ENCODE peak calls at places on chromosomes 2 and 18, in ten cellular contexts. V is tibial artery, B is testis, J is left ventricle myocardium inferior, U is H1, A is IMR-90, D is dorsolateral prefrontal cortex, W is right cardiac atrium, N is mesenchymal stem cell, I is HepG2. T is an unnamed sample.

GRCh38 chr2:32843699-32844098 is 103.1 kb upstream of the LTBP1 start:
- DNase-seq in I (no peak), V (no peak), D (no peak), B (no peak), A (no peak), U (no peak), J (no peak), W (no peak), N (no peak), T (no peak)

GRCh38 chr2:20235655-20236302 is 10.8 kb upstream of the SDC1 start:
- DNase-seq in D (no peak), W (no peak), A (no peak), I (no peak), U (no peak), B (no peak), N (no peak), J (no peak), V (no peak), T (no peak)

GRCh38 chr2:191917430-191917881 is 70.6 kb upstream of the CAVIN2 start:
- DNase-seq in N (no peak), D (no peak), V (no peak), B (no peak), A (peak), J (no peak), W (no peak), I (peak), U (no peak), T (no peak)

GRCh38 chr2:79984476-79984875 is 320.1 kb downstream of the LRRTM1 start:
- DNase-seq in N (no peak), A (peak), I (no peak), D (no peak), W (no peak), B (no peak), V (no peak), J (no peak), U (no peak), T (no peak)

GRCh38 chr2:71790261-71791038 is 337.1 kb downstream of the DYSF start:
- DNase-seq in D (no peak), I (no peak), A (no peak), U (no peak), N (no peak), V (peak), B (peak), J (no peak), W (no peak), T (no peak)

GRCh38 chr18:36808681-36809080 is 20.1 kb downstream of the TPGS2 start:
- DNase-seq in B (no peak), U (no peak), D (no peak), N (no peak), W (no peak), J (no peak), I (no peak), A (peak), V (no peak), T (no peak)

GRCh38 chr18:57691363-57691762 is 69.7 kb upstream of the NARS1 start:
- DNase-seq in I (no peak), N (no peak), A (no peak), J (no peak), B (no peak), U (no peak), V (no peak), D (no peak), W (no peak), T (no peak)

GRCh38 chr2:72004976-72005375 is 142.7 kb downstream of the CYP26B1 start:
- DNase-seq in D (no peak), V (peak), N (no peak), A (no peak), W (no peak), U (no peak), J (no peak), I (no peak), B (no peak), T (no peak)

GRCh38 chr2:237673130-237673921 is 45.9 kb downstream of the LRRFIP1 start:
- DNase-seq in B (peak), I (peak), W (peak), D (no peak), N (peak), U (no peak), V (peak), J (peak), A (peak), T (no peak)

GRCh38 chr18:3713166-3713565 is 263.2 kb downstream of the TGIF1 start:
- DNase-seq in A (no peak), I (no peak), N (no peak), J (no peak), U (no peak), D (no peak), W (no peak), B (peak), V (no peak), T (no peak)

GRCh38 chr2:43076676-43077075 is 149.7 kb downstream of the ZFP36L2 start:
- DNase-seq in I (no peak), N (no peak), B (no peak), W (no peak), A (no peak), V (peak), U (no peak), D (no peak), J (no peak), T (no peak)
- H3K27ac ChIP-seq in I (no peak), N (no peak), B (peak), W (peak), A (peak), V (peak), U (no peak), D (no peak), J (peak), T (no peak)

DNA sequence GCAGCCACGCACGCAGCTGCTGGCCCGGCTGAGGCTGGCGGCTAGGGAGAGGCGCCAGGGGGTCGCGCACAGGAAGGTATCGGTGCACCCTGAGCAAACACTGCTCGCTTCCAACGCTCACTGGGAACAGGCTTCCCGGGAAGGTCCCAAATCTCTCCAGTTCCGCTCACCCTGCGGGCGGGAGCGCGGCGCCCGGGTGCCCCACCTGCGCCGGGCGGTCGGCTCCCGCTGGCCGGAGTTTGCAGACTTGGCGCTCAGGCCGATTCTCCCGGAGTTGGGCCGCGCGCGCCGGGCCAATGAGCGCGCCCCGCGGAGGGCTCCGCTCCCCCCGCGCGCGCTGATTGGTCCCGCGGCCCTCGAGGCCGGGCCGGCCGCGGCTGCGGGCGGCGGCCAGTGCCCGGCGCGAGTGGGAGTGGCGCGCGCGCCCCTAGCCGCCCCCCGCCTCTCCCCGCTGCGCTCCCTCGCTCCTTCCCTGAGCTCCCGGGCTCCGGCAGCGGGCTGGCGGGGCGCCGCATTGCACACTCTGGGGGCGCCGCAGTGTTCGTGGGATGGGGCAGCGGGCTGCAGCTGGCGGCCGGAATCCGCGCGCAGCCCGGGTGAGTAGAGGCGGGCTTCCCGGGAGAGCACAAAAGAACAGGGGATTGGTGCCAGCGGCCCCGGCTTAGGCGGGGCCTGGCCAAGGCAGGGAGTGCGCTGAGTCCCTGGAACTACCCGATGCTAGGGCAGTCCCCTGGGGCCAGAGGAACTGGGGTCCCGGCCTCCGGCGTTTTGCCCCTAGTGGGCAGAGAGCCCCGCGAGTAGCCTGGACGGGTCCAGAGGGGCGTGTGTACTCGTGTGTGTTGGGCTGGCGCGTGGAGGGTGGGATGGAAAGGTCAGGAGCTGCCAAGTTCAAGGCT is at the start of gene LYPD6:
- DNase-seq in A (peak), J (peak), V (peak), I (peak), N (peak), W (peak), B (peak), D (peak), U (no peak), T (peak)
- H3K27ac ChIP-seq in A (no peak), J (no peak), V (peak), I (no peak), N (no peak), W (no peak), B (no peak), D (peak), U (no peak), T (peak)

GRCh38 chr18:25229858-25230257 is 122.1 kb downstream of the ZNF521 start:
- DNase-seq in A (no peak), N (no peak), V (no peak), J (no peak), I (no peak), B (no peak), D (no peak), W (no peak), U (no peak), T (no peak)
- H3K27ac ChIP-seq in A (no peak), N (no peak), V (peak), J (peak), I (no peak), B (peak), D (no peak), W (no peak), U (no peak), T (no peak)

GRCh38 chr2:235641956-235642355 is 148.1 kb downstream of the AGAP1 start:
- DNase-seq in U (no peak), A (no peak), V (no peak), N (no peak), B (no peak), J (no peak), I (no peak), D (no peak), W (no peak), T (no peak)
- H3K27ac ChIP-seq in U (no peak), A (peak), V (no peak), N (peak), B (no peak), J (peak), I (no peak), D (peak), W (no peak), T (peak)

DNA sequence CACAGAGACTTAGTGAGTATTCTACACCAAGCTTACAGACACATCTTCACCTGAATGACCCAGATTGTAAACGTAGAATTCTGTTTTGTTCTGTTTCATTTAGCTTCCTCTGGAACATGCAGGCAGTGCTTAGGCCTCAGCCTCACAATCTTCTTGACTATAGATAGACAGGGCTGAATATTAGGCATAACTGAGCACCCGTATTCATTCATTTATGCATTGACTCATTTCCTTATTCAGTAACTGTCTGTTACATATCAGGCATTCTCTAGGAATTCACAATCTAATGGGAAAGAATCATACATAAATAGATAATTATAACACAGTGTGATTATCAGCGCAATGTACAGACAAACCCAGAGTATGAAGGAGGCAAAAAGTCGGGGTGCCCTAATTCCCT is 124.9 kb upstream of the ETAA1 start:
- DNase-seq in V (no peak), B (no peak), U (no peak), D (no peak), A (peak), J (no peak), W (no peak), I (no peak), N (no peak), T (no peak)
- H3K27ac ChIP-seq in V (no peak), B (no peak), U (no peak), D (no peak), A (no peak), J (no peak), W (no peak), I (no peak), N (no peak), T (no peak)

GRCh38 chr18:64095056-64095455 is 53.8 kb downstream of the LINC00305 start:
- DNase-seq in U (no peak), N (no peak), D (no peak), W (no peak), J (no peak), B (no peak), A (no peak), V (no peak), I (no peak), T (no peak)
- H3K27ac ChIP-seq in U (no peak), N (no peak), D (no peak), W (no peak), J (no peak), B (no peak), A (no peak), V (no peak), I (no peak), T (no peak)

GRCh38 chr2:224883172-224883516 is 159.1 kb downstream of the DOCK10 start:
- DNase-seq in V (no peak), W (no peak), U (no peak), I (no peak), B (no peak), D (no peak), J (no peak), N (no peak), A (no peak), T (no peak)
- H3K27ac ChIP-seq in V (peak), W (no peak), U (no peak), I (no peak), B (no peak), D (no peak), J (no peak), N (peak), A (peak), T (no peak)

GRCh38 chr2:207110310-207110709 is 55.4 kb downstream of the KLF7 start:
- DNase-seq in J (no peak), A (no peak), I (no peak), N (no peak), D (no peak), V (no peak), W (no peak), U (no peak), B (peak), T (no peak)

GRCh38 chr2:207108440-207108839 is 57.3 kb downstream of the KLF7 start:
- DNase-seq in D (no peak), N (no peak), B (no peak), I (no peak), W (no peak), A (no peak), J (no peak), V (no peak), U (no peak), T (no peak)

GRCh38 chr2:207109768-207110167 is 56.0 kb downstream of the KLF7 start:
- DNase-seq in J (no peak), N (no peak), D (no peak), B (no peak), A (no peak), W (no peak), V (no peak), I (no peak), U (no peak), T (no peak)

GRCh38 chr2:207107120-207107519 is 58.6 kb downstream of the KLF7 start:
- DNase-seq in V (no peak), U (no peak), N (no peak), W (no peak), J (no peak), I (no peak), A (no peak), D (no peak), B (no peak), T (no peak)

GRCh38 chr2:207107551-207107950 is 58.2 kb downstream of the KLF7 start:
- DNase-seq in B (no peak), A (no peak), I (no peak), U (no peak), J (no peak), W (no peak), D (peak), N (no peak), V (no peak), T (no peak)
- H3K27ac ChIP-seq in B (no peak), A (no peak), I (no peak), U (no peak), J (peak), W (no peak), D (peak), N (no peak), V (no peak), T (peak)

GRCh38 chr2:167491788-167492187 is 603.5 kb downstream of the XIRP2 start:
- DNase-seq in B (no peak), D (no peak), A (no peak), U (no peak), I (no peak), N (no peak), W (no peak), V (no peak), J (no peak), T (no peak)

GRCh38 chr2:167490394-167490793 is 602.1 kb downstream of the XIRP2 start:
- DNase-seq in I (no peak), N (no peak), B (no peak), D (no peak), W (no peak), V (no peak), A (no peak), U (no peak), J (no peak), T (no peak)

GRCh38 chr2:167489307-167489706 is 601.0 kb downstream of the XIRP2 start:
- DNase-seq in U (no peak), D (no peak), N (no peak), A (no peak), W (no peak), J (no peak), B (no peak), I (no peak), V (no peak), T (no peak)

GRCh38 chr2:167484875-167485274 is 596.6 kb downstream of the XIRP2 start:
- DNase-seq in V (no peak), J (no peak), A (no peak), B (no peak), W (no peak), I (no peak), U (no peak), D (no peak), N (peak), T (no peak)

DNA sequence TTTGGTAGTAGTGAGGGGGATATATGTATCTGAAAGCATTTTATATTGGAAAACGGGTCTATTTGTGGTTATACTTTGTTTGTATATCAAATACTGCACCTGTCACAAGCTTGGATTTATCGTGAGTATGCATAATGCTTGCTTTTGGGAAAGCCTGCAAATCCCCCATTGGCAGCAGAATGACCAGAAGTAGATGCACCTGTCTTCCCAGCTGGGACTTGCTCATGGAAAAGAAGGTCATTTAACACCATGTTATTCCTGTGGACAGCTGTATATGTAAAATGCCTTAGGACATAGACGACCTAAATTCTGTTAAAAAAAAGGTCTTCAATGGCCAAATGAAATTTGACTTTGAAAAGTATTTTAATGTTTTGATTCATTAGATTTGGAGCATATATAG is 599.4 kb downstream of the XIRP2 start:
- DNase-seq in B (no peak), U (no peak), I (no peak), V (no peak), N (no peak), J (no peak), A (no peak), W (no peak), D (no peak), T (no peak)
- H3K27ac ChIP-seq in B (no peak), U (no peak), I (no peak), V (no peak), N (no peak), J (no peak), A (no peak), W (no peak), D (no peak), T (no peak)